ENCODE peak calls at places on chromosomes 5 and 9, in nine cellular contexts. U is astrocyte of the spinal cord, V is A673, S is AG10803, Z is AG04450, N is dorsolateral prefrontal cortex, P is WTC11, J is cardiac fibroblast, D is fibroblast of lung. T is an unnamed sample.

GRCh38 chr5:52269853-52270252 is 517.9 kb upstream of the ITGA1 start:
- DNase-seq in S (no peak), Z (no peak), P (no peak), V (peak), J (no peak), U (no peak), N (no peak), D (no peak), T (no peak)

GRCh38 chr5:143244990-143245389 is 158.5 kb downstream of the NR3C1 start:
- DNase-seq in V (no peak), S (peak), D (peak), P (no peak), J (no peak), N (no peak), Z (no peak), U (peak), T (no peak)

GRCh38 chr5:109697339-109697738 is 7.6 kb downstream of the MAN2A1 start:
- DNase-seq in D (no peak), U (no peak), V (no peak), Z (no peak), P (no peak), J (no peak), S (peak), N (no peak), T (no peak)

GRCh38 chr5:57186194-57186593 is 12.3 kb downstream of the GPBP1 start:
- DNase-seq in D (no peak), J (no peak), U (no peak), V (no peak), N (no peak), P (no peak), S (no peak), Z (no peak), T (no peak)

GRCh38 chr5:164597293-164597900 is 1092.0 kb downstream of the MAT2B start:
- DNase-seq in N (no peak), J (no peak), U (no peak), V (peak), Z (no peak), D (no peak), S (no peak), P (peak), T (no peak)

GRCh38 chr5:67511911-67512310 is 315.3 kb upstream of the CD180 start:
- DNase-seq in S (no peak), N (no peak), U (no peak), V (peak), Z (no peak), D (no peak), P (no peak), J (no peak), T (no peak)

GRCh38 chr9:70902705-70903131 is 218.7 kb downstream of the TRPM3 start:
- DNase-seq in D (peak), S (peak), V (no peak), J (peak), U (peak), Z (peak), N (no peak), P (no peak), T (peak)

GRCh38 chr9:134955156-134955555 is 37.4 kb upstream of the FCN1 start:
- DNase-seq in U (no peak), V (no peak), N (peak), J (no peak), D (no peak), P (no peak), S (no peak), Z (no peak), T (no peak)

GRCh38 chr9:114811301-114811700 is 5.5 kb upstream of the TNFSF15 start:
- DNase-seq in S (peak), Z (no peak), P (no peak), D (peak), U (no peak), N (no peak), J (peak), V (no peak), T (no peak)

GRCh38 chr5:170357853-170358497 is 31.2 kb downstream of the KCNMB1 start:
- DNase-seq in V (no peak), J (no peak), P (no peak), D (no peak), Z (no peak), U (no peak), S (no peak), N (no peak), T (no peak)

GRCh38 chr9:74006935-74007334 is 490.2 kb upstream of the RORB start:
- DNase-seq in N (no peak), D (peak), Z (no peak), S (no peak), P (no peak), V (peak), J (peak), U (peak), T (no peak)
- TF ChIP-seq CTCF in N (no peak), D (no peak), Z (no peak), S (no peak), P (no peak), V (peak), J (no peak), U (peak), T (peak)

DNA sequence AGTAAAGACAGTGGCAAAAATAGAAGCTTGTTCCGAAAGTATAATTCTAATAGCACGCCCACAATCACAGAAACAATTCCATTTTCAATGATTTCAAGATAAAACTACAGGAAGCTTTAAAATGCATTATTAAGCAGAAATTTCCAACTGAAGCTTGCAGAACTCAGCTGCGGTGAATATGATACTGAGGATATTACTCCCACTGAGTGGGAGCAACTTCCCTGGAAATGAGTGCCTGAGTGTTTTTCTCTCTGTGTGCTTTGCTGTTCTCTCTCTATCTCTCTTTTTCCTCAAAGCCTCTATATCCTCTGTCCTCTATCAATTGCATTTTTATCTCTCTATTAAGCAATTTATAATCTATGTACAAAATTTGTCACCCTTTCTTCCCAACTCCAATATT is 187.5 kb upstream of the PRDM9 start:
- DNase-seq in V (no peak), J (no peak), U (no peak), S (no peak), D (no peak), P (no peak), N (no peak), Z (no peak), T (no peak)
- TF ChIP-seq CTCF in V (no peak), J (no peak), U (no peak), S (no peak), D (no peak), P (no peak), N (no peak), Z (no peak), T (no peak)

GRCh38 chr5:123099514-123100151 is 10.6 kb downstream of the PRDM6 start:
- DNase-seq in Z (no peak), V (no peak), P (peak), N (no peak), D (peak), S (no peak), J (no peak), U (no peak), T (no peak)
- TF ChIP-seq CTCF in Z (no peak), V (no peak), P (no peak), N (no peak), D (no peak), S (no peak), J (no peak), U (peak), T (no peak)

GRCh38 chr9:137743695-137744094 is 124.9 kb downstream of the EHMT1 start:
- DNase-seq in D (no peak), Z (no peak), U (no peak), S (no peak), V (no peak), P (no peak), J (no peak), N (no peak), T (no peak)

GRCh38 chr9:137739371-137739915 is 120.6 kb downstream of the EHMT1 start:
- DNase-seq in V (no peak), J (no peak), U (no peak), S (no peak), Z (no peak), P (no peak), D (no peak), N (no peak), T (no peak)

GRCh38 chr9:137742698-137743097 is 123.9 kb downstream of the EHMT1 start:
- DNase-seq in Z (no peak), P (no peak), N (no peak), V (no peak), U (no peak), J (peak), D (peak), S (no peak), T (no peak)

GRCh38 chr9:137741330-137741729 is 122.5 kb downstream of the EHMT1 start:
- DNase-seq in J (no peak), V (no peak), Z (no peak), S (no peak), U (no peak), N (no peak), D (no peak), P (no peak), T (no peak)

GRCh38 chr9:137740311-137740710 is 121.5 kb downstream of the EHMT1 start:
- DNase-seq in D (peak), N (no peak), S (peak), Z (peak), J (peak), V (peak), U (peak), P (no peak), T (no peak)
- TF ChIP-seq CTCF in D (no peak), N (no peak), S (peak), Z (peak), J (no peak), V (no peak), U (no peak), P (no peak), T (no peak)

GRCh38 chr5:171664489-171664888 is 121.1 kb upstream of the SMIM23 start:
- DNase-seq in U (no peak), P (no peak), J (no peak), D (no peak), Z (no peak), S (no peak), V (no peak), N (no peak), T (no peak)

GRCh38 chr5:171666815-171667214 is 118.8 kb upstream of the SMIM23 start:
- DNase-seq in U (no peak), J (no peak), D (no peak), Z (no peak), V (no peak), N (no peak), S (no peak), P (no peak), T (no peak)

GRCh38 chr5:171672556-171672955 is 113.1 kb upstream of the SMIM23 start:
- DNase-seq in V (no peak), P (no peak), D (no peak), U (no peak), Z (no peak), S (no peak), J (no peak), N (no peak), T (no peak)

GRCh38 chr5:171668097-171668412 is 117.6 kb upstream of the SMIM23 start:
- DNase-seq in D (no peak), Z (no peak), J (no peak), N (no peak), U (no peak), V (no peak), S (no peak), P (no peak), T (no peak)

GRCh38 chr5:171667341-171668096 is 118.1 kb upstream of the SMIM23 start:
- DNase-seq in U (peak), S (peak), V (no peak), Z (peak), N (no peak), P (peak), D (peak), J (peak), T (peak)
- TF ChIP-seq CTCF in U (peak), S (peak), V (no peak), Z (peak), N (no peak), P (no peak), D (no peak), J (no peak), T (peak)

DNA sequence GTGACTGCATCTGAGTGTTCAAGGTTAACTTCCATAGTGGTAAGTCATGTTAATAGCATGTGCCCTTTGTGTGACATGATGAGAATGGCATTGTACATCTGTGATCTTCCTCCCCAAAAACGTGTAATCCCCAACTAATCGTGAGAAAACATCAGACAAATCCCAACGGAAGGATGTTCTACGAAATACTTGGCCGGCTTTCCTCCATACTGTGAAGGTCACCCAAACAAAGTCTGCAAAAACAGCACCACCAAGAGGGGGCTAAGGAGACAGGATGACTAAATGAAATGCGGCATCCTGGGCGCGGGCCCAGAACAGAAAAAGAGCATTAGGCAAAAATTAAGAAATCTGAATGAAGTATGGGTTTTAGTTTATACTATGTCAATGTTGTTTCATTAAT is 81.8 kb downstream of the MED10 start:
- DNase-seq in V (no peak), N (no peak), S (no peak), J (no peak), Z (no peak), P (no peak), D (no peak), U (no peak), T (no peak)
- TF ChIP-seq CTCF in V (no peak), N (no peak), S (no peak), J (no peak), Z (no peak), P (no peak), D (no peak), U (no peak), T (no peak)

GRCh38 chr9:98538203-98538602 is 170.5 kb downstream of the GABBR2 start:
- DNase-seq in D (no peak), N (no peak), J (no peak), Z (no peak), V (no peak), S (no peak), U (no peak), P (no peak), T (no peak)
- TF ChIP-seq CTCF in D (no peak), N (no peak), J (peak), Z (no peak), V (no peak), S (no peak), U (peak), P (no peak), T (no peak)

T was measured in AG09319.